ENCODE peak calls at places on chromosome 3, in five cellular contexts. T is activated T-helper 1 cell treated with Interleukin-2 at 50 U/mL for 16 hours, W is Calu3, O is GM23248, B is caudate nucleus. S is an unnamed sample.

GRCh38 chr3:120838441-120839091 is 69.4 kb upstream of the STXBP5L start:
- DNase-seq in W (no peak), B (no peak), O (no peak), T (no peak), S (no peak)

GRCh38 chr3:12796171-12797123 is at the start of gene CAND2:
- DNase-seq in T (peak), B (peak), W (no peak), O (peak), S (no peak)

GRCh38 chr3:89472101-89472500 is 364.7 kb downstream of the EPHA3 start:
- DNase-seq in W (no peak), T (no peak), B (no peak), O (no peak), S (no peak)

GRCh38 chr3:40200754-40201316 is 108.7 kb upstream of the EIF1B start:
- DNase-seq in W (no peak), T (no peak), O (no peak), B (no peak), S (no peak)

GRCh38 chr3:39409514-39410136 is 3.1 kb downstream of the RPSA start:
- DNase-seq in W (no peak), O (no peak), B (no peak), T (no peak), S (no peak)

GRCh38 chr3:156750874-156751245 is 75.3 kb upstream of the LEKR1 start:
- DNase-seq in W (no peak), T (no peak), O (peak), B (no peak), S (no peak)

GRCh38 chr3:27278391-27279055 is 90.7 kb downstream of the NEK10 start:
- DNase-seq in W (no peak), T (no peak), B (no peak), O (no peak), S (no peak)

GRCh38 chr3:42692667-42693529 is 7.6 kb downstream of the KLHL40 start:
- DNase-seq in O (no peak), B (no peak), T (no peak), W (no peak), S (no peak)

GRCh38 chr3:210649-211048 is 14.1 kb downstream of the CHL1 start:
- DNase-seq in W (no peak), O (no peak), B (no peak), T (no peak), S (no peak)

GRCh38 chr3:138781012-138781470 is 53.7 kb downstream of the PIK3CB start:
- DNase-seq in W (no peak), O (no peak), T (peak), B (no peak), S (no peak)

GRCh38 chr3:118972974-118973373 is 61.7 kb downstream of the IGSF11 start:
- DNase-seq in T (no peak), O (no peak), W (no peak), B (peak), S (no peak)

GRCh38 chr3:160226026-160226739 is 961 bp downstream of the C3orf80 start:
- DNase-seq in O (peak), B (no peak), T (no peak), W (peak), S (no peak)

GRCh38 chr3:179074656-179075055 is 3.0 kb upstream of the ZMAT3 start:
- DNase-seq in O (no peak), T (no peak), B (no peak), W (no peak), S (no peak)

GRCh38 chr3:190173426-190173825 is 52.7 kb upstream of the P3H2 start:
- DNase-seq in W (no peak), B (no peak), T (no peak), O (peak), S (no peak)

GRCh38 chr3:186901135-186901734 is 29.1 kb upstream of the ST6GAL1 start:
- DNase-seq in T (no peak), O (peak), W (no peak), B (no peak), S (no peak)

GRCh38 chr3:58025824-58026579 is 17.8 kb downstream of the FLNB start:
- DNase-seq in W (no peak), B (no peak), T (no peak), O (peak), S (no peak)

GRCh38 chr3:46695177-46695961 is 1.9 kb upstream of the ALS2CL start:
- DNase-seq in O (peak), B (peak), W (peak), T (peak), S (no peak)

GRCh38 chr3:183252973-183253363 is at the start of gene B3GNT5:
- DNase-seq in B (no peak), T (no peak), O (no peak), W (peak), S (no peak)

GRCh38 chr3:184005981-184006507 is 11.6 kb downstream of the ABCC5 start:
- DNase-seq in W (peak), O (peak), T (peak), B (peak), S (no peak)

GRCh38 chr3:143266936-143267335 is 147.4 kb downstream of the CHST2 start:
- DNase-seq in B (no peak), T (no peak), O (no peak), W (no peak), S (no peak)